ENCODE peak calls at places on chromosomes 5 and 9, in five cellular contexts. G, Q, O, A and W are unnamed samples. For H3K9me3, the result is how much of the 10 kb centered on the place peaks cover.

GRCh38 chr9:83422512-83422911 is 115.7 kb downstream of the FRMD3 start:
- DNase-seq in O (no peak), A (no peak), G (no peak), Q (no peak), W (no peak)

GRCh38 chr9:132369421-132369820 is 14.6 kb upstream of the SETX start:
- DNase-seq in G (no peak), A (no peak), Q (no peak), O (peak), W (no peak)

GRCh38 chr5:132293992-132294727 is at the start of gene SLC22A4:
- DNase-seq in A (peak), O (peak), Q (peak), G (peak), W (peak)

GRCh38 chr5:181203842-181204560 is 995 bp downstream of the TRIM7 start:
- DNase-seq in Q (peak), A (no peak), O (no peak), G (no peak), W (peak)

GRCh38 chr9:132163457-132163875 is 1.6 kb downstream of the NTNG2 start:
- DNase-seq in A (no peak), O (peak), Q (no peak), G (no peak), W (no peak)

GRCh38 chr9:128552744-128553221 is 396 bp downstream of the SPTAN1 start:
- DNase-seq in O (peak), G (peak), A (no peak), Q (no peak), W (peak)

GRCh38 chr9:84862786-84863185 is 193.3 kb downstream of the NTRK2 start:
- DNase-seq in G (no peak), O (peak), Q (no peak), A (no peak), W (no peak)

GRCh38 chr5:132267166-132267739 is 9.8 kb downstream of the PDLIM4 start:
- DNase-seq in Q (no peak), G (no peak), O (no peak), A (peak), W (no peak)

GRCh38 chr9:133854785-133855184 is 116.6 kb upstream of the SARDH start:
- DNase-seq in A (no peak), Q (no peak), G (no peak), O (no peak), W (no peak)

GRCh38 chr5:149803641-149804468 is 73.7 kb downstream of the PPARGC1B start:
- DNase-seq in O (no peak), A (no peak), Q (no peak), G (no peak), W (no peak)

GRCh38 chr5:15365040-15365439 is 134.9 kb upstream of the FBXL7 start:
- DNase-seq in O (peak), A (no peak), G (no peak), Q (no peak), W (no peak)

GRCh38 chr5:145774442-145774841 is 60.7 kb downstream of the PRELID2 start:
- DNase-seq in A (no peak), Q (no peak), O (no peak), G (no peak), W (no peak)

GRCh38 chr5:95446560-95447221 is 55.5 kb downstream of the FAM81B start:
- DNase-seq in G (no peak), A (no peak), Q (no peak), O (no peak), W (no peak)

GRCh38 chr5:129063483-129064136 is 30.9 kb upstream of the ISOC1 start:
- DNase-seq in O (peak), Q (no peak), A (no peak), G (no peak), W (no peak)

GRCh38 chr9:14052346-14052745 is 261.6 kb downstream of the NFIB start:
- DNase-seq in G (no peak), O (no peak), A (no peak), Q (no peak), W (no peak)

GRCh38 chr9:110021891-110022290 is 186.1 kb downstream of the C9orf152 start:
- DNase-seq in G (no peak), Q (no peak), O (peak), A (no peak), W (no peak)

GRCh38 chr9:94974154-94974860 is 247.8 kb downstream of the AOPEP start:
- DNase-seq in G (no peak), A (no peak), O (no peak), Q (no peak), W (no peak)

GRCh38 chr5:71481441-71481840 is 26.0 kb downstream of the BDP1 start:
- DNase-seq in O (no peak), Q (no peak), G (no peak), A (no peak), W (no peak)

GRCh38 chr9:135079676-135080075 is 7.8 kb upstream of the OLFM1 start:
- DNase-seq in G (no peak), O (no peak), Q (peak), A (no peak), W (no peak)

GRCh38 chr9:134962998-134963364 is 45.3 kb upstream of the FCN1 start:
- DNase-seq in O (no peak), A (no peak), Q (peak), G (peak), W (no peak)

GRCh38 chr5:119750887-119751733 is 121.8 kb downstream of the FAM170A start:
- DNase-seq in A (no peak), Q (no peak), O (no peak), G (no peak), W (no peak)

GRCh38 chr5:128537306-128537998 is 593 bp downstream of the FBN2 start:
- DNase-seq in O (peak), G (peak), Q (no peak), A (no peak), W (no peak)

GRCh38 chr9:95102572-95102971 is 214.9 kb downstream of the FANCC start:
- DNase-seq in G (no peak), Q (peak), O (no peak), A (no peak), W (no peak)

GRCh38 chr5:14669975-14670374 is 5.5 kb downstream of the OTULIN start:
- DNase-seq in Q (no peak), G (no peak), A (no peak), O (no peak), W (no peak)

GRCh38 chr5:79464695-79465332 is 49.1 kb downstream of the HOMER1 start:
- DNase-seq in A (no peak), G (no peak), O (peak), Q (no peak), W (no peak)

GRCh38 chr9:137031904-137032639 is at the start of gene FUT7:
- DNase-seq in O (no peak), Q (no peak), G (peak), A (no peak), W (no peak)

DNA sequence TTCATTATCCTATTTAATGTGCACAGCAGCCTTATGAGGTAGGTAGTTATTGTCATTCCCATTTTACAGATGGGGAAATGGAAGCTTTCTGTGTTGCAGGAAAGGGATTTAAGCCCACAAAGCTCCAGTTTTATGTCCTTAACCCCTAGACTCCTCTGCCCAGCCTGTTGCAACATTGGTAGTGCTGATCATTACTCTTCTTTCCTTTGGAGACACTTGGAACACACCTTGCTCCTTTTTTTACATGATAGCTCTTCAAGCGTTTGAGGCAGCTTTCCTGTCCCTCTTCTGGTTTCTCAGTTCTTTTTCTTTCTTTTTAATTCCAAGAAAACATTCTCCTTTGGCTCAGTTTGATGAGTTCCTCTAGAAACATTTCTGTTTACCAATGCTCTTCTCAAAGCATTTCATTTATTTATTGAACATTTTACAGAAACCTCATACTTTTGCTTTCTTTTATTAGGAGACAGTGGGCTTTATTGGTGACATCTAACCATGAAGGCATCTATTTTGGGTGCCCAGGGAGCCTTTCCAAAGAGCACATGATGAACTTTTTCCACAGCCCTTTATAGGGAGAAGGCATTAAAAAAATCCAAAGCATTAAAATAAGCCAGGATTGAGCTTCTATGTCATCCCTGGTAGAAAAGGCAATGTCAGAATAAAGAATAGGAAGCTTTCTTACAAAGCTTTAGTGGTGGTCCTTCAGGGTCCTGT is 218.0 kb downstream of the TMEM38B start:
- DNase-seq in O (no peak), Q (no peak), G (no peak), A (no peak), W (no peak)
- H3K4me3 ChIP-seq in O (no peak), Q (no peak), G (no peak), A (no peak), W (no peak)

GRCh38 chr9:108125541-108125940 is 636.0 kb upstream of the KLF4 start:
- DNase-seq in O (no peak), G (no peak), A (no peak), Q (no peak), W (no peak)
- TF ChIP-seq CTCF in O (peak), G (peak), A (no peak), Q (no peak), W (no peak)

GRCh38 chr5:36198281-36198680 is 43.4 kb downstream of the NADK2 start:
- DNase-seq in A (no peak), O (no peak), G (no peak), Q (no peak), W (no peak)

GRCh38 chr5:36199620-36200019 is 42.1 kb downstream of the NADK2 start:
- DNase-seq in O (no peak), G (no peak), A (no peak), Q (no peak), W (no peak)

GRCh38 chr5:36193746-36194145 is 41.8 kb downstream of the SKP2 start:
- DNase-seq in G (no peak), Q (no peak), O (no peak), A (no peak), W (no peak)
- H3K9me3 ChIP-seq in G (under half), Q (under half), O (under half), A (under half), W (under half)

DNA sequence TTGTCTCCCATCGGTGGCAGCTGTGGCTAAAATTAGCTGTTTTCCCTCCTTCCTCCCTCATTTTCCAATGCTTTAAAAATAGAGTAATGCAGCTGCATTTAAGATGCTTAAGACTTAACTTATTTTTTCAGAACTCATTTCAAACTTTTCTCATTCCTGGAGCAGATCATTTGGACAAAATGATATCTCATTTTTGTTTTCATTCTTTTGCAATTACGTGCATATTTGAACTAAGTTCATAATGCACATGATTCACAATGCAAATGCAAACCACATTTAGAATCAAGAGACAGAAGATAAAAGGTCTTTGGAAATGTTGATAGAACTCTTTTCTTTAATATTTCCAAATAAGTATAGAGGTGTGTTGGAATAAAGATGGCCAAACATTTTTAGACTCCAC is 14.7 kb downstream of the HSPB3 start:
- DNase-seq in O (no peak), G (no peak), Q (no peak), A (no peak), W (no peak)
- H3K4me3 ChIP-seq in O (no peak), G (no peak), Q (no peak), A (no peak), W (no peak)

GRCh38 chr9:26551971-26552370 is 340.6 kb downstream of the CAAP1 start:
- DNase-seq in Q (no peak), A (no peak), O (no peak), G (no peak), W (no peak)
- TF ChIP-seq CTCF in Q (no peak), A (no peak), O (no peak), G (no peak), W (no peak)